ENCODE peak calls at places on chromosomes 5 and 9, in ten cellular contexts. C, K, I, O, Q, F, B, T, W and P are unnamed samples.

GRCh38 chr5:40278881-40279280 is 400.8 kb upstream of the PTGER4 start:
- DNase-seq in B (no peak), W (no peak), T (no peak), I (no peak), O (no peak), C (no peak), F (no peak), Q (no peak), K (no peak), P (no peak)

GRCh38 chr5:175842947-175843793 is 28.2 kb upstream of the CPLX2 start:
- DNase-seq in C (peak), W (no peak), F (no peak), T (peak), K (peak), O (peak), B (no peak), Q (peak), I (no peak), P (peak)

GRCh38 chr9:83219154-83219923 is 156.4 kb upstream of the RASEF start:
- DNase-seq in B (peak), F (no peak), T (peak), K (peak), W (peak), Q (peak), O (peak), C (peak), I (peak), P (peak)

GRCh38 chr9:27005491-27005890 is at the start of gene LRRC19:
- DNase-seq in T (no peak), O (no peak), B (no peak), K (no peak), F (no peak), Q (no peak), I (no peak), W (no peak), C (no peak), P (no peak)

GRCh38 chr5:106454651-106455415 is 1215.9 kb downstream of the EFNA5 start:
- DNase-seq in F (peak), T (peak), O (peak), B (peak), Q (peak), K (peak), I (peak), W (peak), C (peak), P (peak)

GRCh38 chr5:81749186-81749561 is 1.7 kb downstream of the SSBP2 start:
- DNase-seq in K (no peak), O (no peak), B (no peak), C (peak), F (no peak), I (peak), Q (no peak), W (no peak), T (peak), P (peak)

GRCh38 chr5:5978501-5979361 is 399.6 kb downstream of the MED10 start:
- DNase-seq in W (no peak), K (no peak), I (no peak), F (no peak), O (no peak), T (no peak), C (no peak), Q (no peak), B (no peak), P (no peak)

GRCh38 chr5:137250421-137250820 is 248.7 kb downstream of the SPOCK1 start:
- DNase-seq in W (no peak), K (no peak), Q (no peak), B (no peak), T (no peak), C (no peak), I (no peak), F (no peak), O (no peak), P (peak)

GRCh38 chr9:1929722-1930621 is 85.2 kb upstream of the SMARCA2 start:
- DNase-seq in F (no peak), B (no peak), K (no peak), Q (no peak), I (no peak), W (no peak), C (no peak), T (no peak), O (no peak), P (no peak)

GRCh38 chr9:89249001-89249400 is 62.0 kb upstream of the CKS2 start:
- DNase-seq in O (no peak), C (no peak), B (no peak), T (no peak), K (no peak), Q (no peak), I (no peak), W (no peak), F (no peak), P (no peak)

GRCh38 chr9:88460583-88461332 is 72.5 kb downstream of the SPIN1 start:
- DNase-seq in F (no peak), O (no peak), Q (no peak), K (peak), I (peak), T (peak), B (no peak), W (no peak), C (peak), P (no peak)

GRCh38 chr9:94950733-94951590 is 224.5 kb downstream of the AOPEP start:
- DNase-seq in C (no peak), B (no peak), T (no peak), O (peak), W (no peak), I (no peak), F (no peak), Q (peak), K (peak), P (peak)

GRCh38 chr9:113139953-113140352 is 10.9 kb upstream of the SLC31A2 start:
- DNase-seq in O (no peak), T (no peak), F (no peak), K (no peak), Q (no peak), C (no peak), W (no peak), I (no peak), B (no peak), P (no peak)

GRCh38 chr5:133353741-133354140 is 258.6 kb downstream of the FSTL4 start:
- DNase-seq in W (no peak), O (no peak), K (no peak), T (peak), I (peak), C (no peak), Q (no peak), B (no peak), F (no peak), P (no peak)

GRCh38 chr5:133357758-133358157 is 254.6 kb downstream of the FSTL4 start:
- DNase-seq in Q (no peak), K (no peak), C (no peak), B (no peak), W (no peak), I (no peak), O (no peak), T (no peak), F (no peak), P (no peak)

GRCh38 chr5:133358271-133358670 is 254.1 kb downstream of the FSTL4 start:
- DNase-seq in T (no peak), K (no peak), C (no peak), F (no peak), B (no peak), W (no peak), O (no peak), I (no peak), Q (no peak), P (no peak)

GRCh38 chr5:133356386-133357331 is 255.7 kb downstream of the FSTL4 start:
- DNase-seq in W (no peak), O (no peak), K (no peak), Q (no peak), B (no peak), F (no peak), T (no peak), C (no peak), I (no peak), P (no peak)

GRCh38 chr5:133354323-133355161 is 257.8 kb downstream of the FSTL4 start:
- DNase-seq in B (no peak), Q (no peak), I (no peak), K (no peak), C (no peak), T (no peak), F (peak), O (no peak), W (no peak), P (no peak)
- H2AFZ ChIP-seq in B (no peak), Q (no peak), I (no peak), K (no peak), C (no peak), T (no peak), F (no peak), O (no peak), W (no peak), P (no peak)

GRCh38 chr9:131095666-131096489 is 453 bp upstream of the AIF1L start:
- DNase-seq in O (peak), C (no peak), F (no peak), B (peak), T (peak), K (no peak), W (peak), Q (no peak), I (peak), P (peak)
- TF ChIP-seq CTCF in O (peak), C (no peak), F (no peak), B (no peak), T (peak), K (no peak), W (peak), Q (peak), I (peak), P (no peak)

GRCh38 chr9:71783120-71783523 is 14.8 kb upstream of the CEMIP2 start:
- DNase-seq in C (peak), Q (peak), W (no peak), I (no peak), T (no peak), F (peak), B (no peak), K (no peak), O (peak), P (no peak)
- H3K4me3 ChIP-seq in C (no peak), Q (no peak), W (no peak), I (no peak), T (no peak), F (peak), B (no peak), K (no peak), O (peak), P (no peak)

DNA sequence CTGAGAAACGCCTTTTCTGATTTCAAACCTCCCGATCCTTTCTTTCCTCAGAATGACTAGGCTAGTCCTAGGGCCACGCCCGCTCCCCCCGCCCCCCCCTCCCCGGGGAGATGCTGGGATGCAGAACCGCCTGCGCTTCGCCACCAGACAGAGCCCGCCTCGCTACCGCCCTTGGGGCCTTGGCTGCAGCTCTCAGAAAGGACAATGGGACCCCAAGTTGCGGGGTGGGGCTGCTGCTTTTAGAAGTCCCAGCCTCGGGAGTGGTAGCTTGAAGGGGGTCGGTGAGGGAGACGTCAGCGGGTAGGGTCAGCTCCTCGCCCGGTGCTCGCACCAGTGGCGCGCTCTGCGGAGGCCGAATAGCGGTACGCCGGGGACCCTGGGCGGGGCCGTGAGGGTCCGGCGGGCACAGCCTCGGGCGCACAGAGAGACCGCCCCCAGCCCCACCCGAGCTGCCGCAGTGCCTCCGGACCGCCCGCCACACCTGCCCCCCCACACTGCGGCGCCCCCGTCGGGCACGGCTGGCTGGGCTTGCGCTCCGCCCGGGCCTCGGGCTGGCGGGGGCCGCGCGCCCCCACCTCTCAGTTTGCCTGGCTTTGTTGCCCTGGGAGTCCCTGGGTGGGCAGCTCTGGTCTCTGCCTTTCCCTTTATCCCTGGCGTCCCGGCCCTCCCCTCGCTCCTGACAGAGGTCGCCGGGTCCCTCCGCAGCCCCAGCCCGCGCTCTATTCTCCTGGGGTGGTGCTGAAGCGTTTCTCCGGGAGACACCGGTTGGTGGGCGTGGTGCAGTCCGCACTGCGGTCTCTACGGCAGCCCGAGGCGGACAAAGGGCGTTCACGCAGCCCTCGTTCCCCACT is 1.1 kb downstream of the MAP1B start:
- DNase-seq in O (peak), W (no peak), B (no peak), C (peak), K (peak), T (peak), I (peak), Q (peak), F (no peak), P (peak)
- H2AFZ ChIP-seq in O (no peak), W (no peak), B (no peak), C (peak), K (peak), T (peak), I (peak), Q (peak), F (no peak), P (peak)

GRCh38 chr9:127763918-127764384 is 14.5 kb downstream of the SH2D3C start:
- DNase-seq in C (no peak), B (no peak), O (peak), I (peak), Q (no peak), W (no peak), T (peak), K (no peak), F (peak), P (peak)
- TF ChIP-seq CTCF in C (no peak), B (peak), O (peak), I (peak), Q (peak), W (peak), T (peak), K (peak), F (peak), P (peak)

DNA sequence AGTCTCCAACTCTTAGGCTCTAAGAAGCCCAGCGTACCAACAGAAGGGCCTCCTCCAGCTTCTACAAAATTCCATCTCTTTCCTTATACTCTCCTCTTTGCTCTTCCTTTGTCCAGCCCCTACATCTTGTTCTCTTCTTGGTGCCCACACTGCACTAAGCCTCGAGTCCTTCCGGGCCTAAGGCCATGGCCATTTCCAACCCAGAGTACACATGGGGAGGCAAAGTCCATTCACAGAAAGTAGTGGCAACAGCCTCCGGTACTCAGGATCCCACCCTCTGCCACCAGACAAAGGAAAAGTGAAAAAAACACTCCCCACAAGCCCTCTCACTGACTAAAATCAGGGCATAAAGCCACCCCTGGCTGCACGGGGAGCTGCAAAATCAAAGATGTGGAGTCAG is 60.3 kb downstream of the SAXO1 start:
- DNase-seq in I (no peak), T (no peak), O (no peak), F (no peak), C (no peak), B (no peak), W (no peak), K (no peak), Q (no peak), P (no peak)
- H3K4me3 ChIP-seq in I (no peak), T (no peak), O (no peak), F (no peak), C (no peak), B (no peak), W (no peak), K (no peak), Q (no peak), P (no peak)

DNA sequence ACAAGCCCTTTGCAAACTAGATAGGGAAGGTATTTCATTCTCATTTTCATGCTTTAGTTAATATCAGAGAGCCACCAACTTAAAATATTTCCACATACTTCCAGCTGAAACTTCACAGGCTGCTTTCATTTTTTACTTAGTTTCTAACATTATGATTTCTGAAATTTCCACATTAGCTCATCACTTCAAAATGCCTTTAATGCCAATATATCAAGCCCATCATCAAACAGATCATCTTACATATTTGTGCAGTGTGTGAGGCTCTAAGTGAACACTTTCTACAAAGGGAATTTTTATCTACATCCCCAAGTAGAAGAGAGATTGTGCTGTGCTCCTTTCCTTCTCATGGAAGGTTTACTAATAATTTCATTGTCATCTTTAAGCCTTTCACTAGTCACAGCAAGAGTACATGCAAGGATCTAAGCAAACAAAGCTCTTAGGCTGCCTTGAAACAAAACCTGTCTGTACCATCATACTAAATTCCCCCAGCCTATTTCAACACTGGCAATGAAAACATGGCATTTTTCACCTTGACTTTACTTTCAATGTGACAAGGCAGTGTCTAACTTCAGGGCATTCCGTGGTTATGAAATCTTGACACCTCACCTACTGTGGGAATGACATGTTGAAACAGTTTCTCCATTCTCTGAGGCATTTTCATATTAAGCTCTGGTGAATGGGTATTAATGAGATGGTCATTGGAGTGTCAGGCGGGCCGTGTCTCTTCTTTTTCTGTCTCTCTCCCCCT is 45.4 kb downstream of the PPP2R2B start:
- DNase-seq in W (no peak), K (peak), Q (no peak), B (no peak), I (no peak), F (no peak), T (no peak), O (no peak), C (peak), P (no peak)
- H2AFZ ChIP-seq in W (no peak), K (no peak), Q (no peak), B (no peak), I (no peak), F (no peak), T (no peak), O (no peak), C (no peak), P (no peak)